ENCODE peak calls at places on chromosomes 16 and 17, in nine cellular contexts. O, I, Y, P, F, Q, X, E and C are unnamed samples.

GRCh38 chr17:43020030-43020621 is 2.1 kb downstream of the VAT1 start:
- DNase-seq in Y (no peak), F (no peak), Q (no peak), P (no peak), E (no peak), I (no peak), X (no peak), O (no peak), C (peak; percentile 55)

GRCh38 chr17:42441717-42442565 is 16.7 kb upstream of the ATP6V0A1 start:
- DNase-seq in P (no peak), X (no peak), E (no peak), I (no peak), O (no peak), F (no peak), Q (no peak), Y (no peak), C (no peak)

GRCh38 chr16:598823-599739 is 9.2 kb downstream of the RAB40C start:
- DNase-seq in X (no peak), E (no peak), Y (no peak), O (peak; percentile 61), P (no peak), I (no peak), Q (no peak), F (no peak), C (no peak)

GRCh38 chr17:78925662-78926555 is 722 bp upstream of the TIMP2 start:
- DNase-seq in Q (no peak), P (peak; percentile 92), I (peak; percentile 86), F (no peak), E (peak; percentile 72), O (peak; percentile 69), Y (no peak), X (peak; percentile 90), C (peak; percentile 81)

GRCh38 chr17:3879181-3879580 is 13.7 kb downstream of the CAMKK1 start:
- DNase-seq in P (peak; percentile 73), F (no peak), I (no peak), Y (no peak), E (peak; percentile 68), X (no peak), O (no peak), Q (peak; percentile 78), C (no peak)

GRCh38 chr16:23595246-23595950 is 718 bp downstream of the NDUFAB1 start:
- DNase-seq in Y (peak; percentile 12), O (no peak), Q (no peak), E (peak; percentile 15), P (no peak), F (no peak), X (no peak), I (no peak), C (peak; percentile 30)

GRCh38 chr16:69940676-69941075 is 10.5 kb upstream of the CLEC18A start:
- DNase-seq in F (no peak), Y (no peak), O (no peak), E (no peak), P (no peak), Q (no peak), X (peak; percentile 5), I (no peak), C (no peak)

GRCh38 chr17:39631403-39631802 is 4.7 kb downstream of the PPP1R1B start:
- DNase-seq in E (no peak), P (no peak), Y (no peak), F (no peak), I (peak; percentile 79), O (no peak), Q (no peak), X (no peak), C (no peak)

GRCh38 chr16:29915590-29916247 is 10.3 kb downstream of the KCTD13 start:
- DNase-seq in E (no peak), Q (no peak), O (no peak), X (no peak), P (no peak), F (no peak), Y (no peak), I (no peak), C (peak; percentile 53)

GRCh38 chr17:74454197-74455024 is 12.0 kb upstream of the CD300A start:
- DNase-seq in I (peak; percentile 96), P (peak; percentile 64), O (peak; percentile 96), E (no peak), Q (peak; percentile 97), Y (no peak), F (peak; percentile 48), X (peak; percentile 82), C (peak; percentile 92)

GRCh38 chr16:82761236-82761635 is 134.5 kb downstream of the CDH13 start:
- DNase-seq in Q (no peak), O (peak; percentile 53), F (no peak), I (no peak), X (peak; percentile 79), E (peak; percentile 77), P (peak; percentile 75), Y (no peak), C (no peak)

GRCh38 chr17:46841561-46842379 is 9.6 kb upstream of the WNT9B start:
- DNase-seq in F (no peak), E (peak; percentile 55), Q (peak; percentile 41), Y (no peak), O (peak; percentile 85), I (no peak), X (no peak), P (no peak), C (no peak)

GRCh38 chr16:51636913-51637743 is 486.1 kb upstream of the SALL1 start:
- DNase-seq in Q (no peak), F (no peak), Y (no peak), P (no peak), X (no peak), O (no peak), I (no peak), E (peak; percentile 45), C (no peak)

GRCh38 chr17:35238817-35239216 is 4.1 kb upstream of the SLFN5 start:
- DNase-seq in E (peak; percentile 43), F (no peak), I (no peak), O (no peak), P (peak; percentile 28), X (no peak), Q (no peak), Y (peak; percentile 41), C (no peak)

GRCh38 chr16:47358816-47359215 is 102.0 kb downstream of the ITFG1 start:
- DNase-seq in I (no peak), X (no peak), O (no peak), E (no peak), Y (no peak), F (no peak), Q (no peak), P (peak; percentile 18), C (no peak)

GRCh38 chr17:80785477-80786178 is 206.0 kb upstream of the CHMP6 start:
- DNase-seq in E (no peak), Q (no peak), F (no peak), X (no peak), I (peak; percentile 84), P (no peak), O (peak; percentile 17), Y (no peak), C (no peak)

GRCh38 chr17:80781851-80782277 is 209.8 kb upstream of the CHMP6 start:
- DNase-seq in P (no peak), Y (no peak), E (no peak), Q (peak; percentile 49), F (no peak), X (no peak), O (peak; percentile 30), I (no peak), C (no peak)

GRCh38 chr17:80783971-80784370 is 207.7 kb upstream of the CHMP6 start:
- DNase-seq in X (no peak), F (no peak), Y (no peak), O (peak; percentile 2), Q (no peak), I (no peak), P (no peak), E (peak; percentile 15), C (no peak)

GRCh38 chr17:80782536-80783427 is 208.9 kb upstream of the CHMP6 start:
- DNase-seq in F (no peak), X (no peak), E (peak; percentile 46), P (peak; percentile 55), I (no peak), Q (no peak), O (peak; percentile 23), Y (peak; percentile 82), C (no peak)

GRCh38 chr17:80783461-80783860 is 208.2 kb upstream of the CHMP6 start:
- DNase-seq in Y (no peak), F (no peak), P (peak; percentile 32), O (peak; percentile 5), I (no peak), E (no peak), Q (no peak), X (no peak), C (no peak)
- H3K4me1 ChIP-seq in Y (peaks cover 44% of the 10 kb centered on the region), F (peaks cover 56% of the 10 kb centered on the region), P (peaks cover 5% of the 10 kb centered on the region), O (no peaks in the 10 kb centered on the region), I (peaks cover 39% of the 10 kb centered on the region), E (peaks cover 50% of the 10 kb centered on the region), Q (peaks cover 34% of the 10 kb centered on the region), X (no peaks in the 10 kb centered on the region), C (peaks cover 28% of the 10 kb centered on the region)

DNA sequence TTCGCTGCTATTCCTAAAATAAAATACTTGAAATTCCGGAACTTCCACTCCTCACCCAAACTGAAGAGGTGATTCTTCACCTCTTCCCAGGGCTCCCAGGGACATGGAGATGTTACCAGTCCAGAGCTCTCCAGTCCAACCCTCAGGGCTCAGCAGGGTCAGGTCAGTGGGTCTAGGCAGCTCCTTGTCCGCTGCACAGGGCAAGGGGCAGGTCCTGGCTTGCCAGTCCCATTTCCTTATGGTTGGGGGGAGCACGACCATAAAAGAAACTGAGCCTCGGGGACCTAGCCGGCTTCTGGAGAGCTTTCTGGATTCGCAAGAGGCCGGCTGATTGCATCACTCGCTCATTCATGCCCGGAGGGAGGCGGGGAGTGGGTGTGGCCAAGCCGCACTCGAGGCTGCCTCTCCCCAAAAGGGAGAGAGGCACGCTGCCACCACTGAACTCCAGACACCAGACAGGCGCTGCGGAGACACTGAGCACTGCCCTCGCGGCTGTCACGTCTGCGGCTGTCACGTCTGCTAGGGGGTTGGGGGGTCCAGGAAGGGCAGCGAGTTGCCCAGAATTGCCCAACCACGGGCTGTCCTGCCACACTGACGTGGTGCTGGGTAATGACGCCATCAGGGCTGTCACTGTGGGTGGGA is 15.8 kb downstream of the SLC7A5 start:
- DNase-seq in X (peak; percentile 95), P (peak; percentile 94), Q (peak; percentile 95), O (peak; percentile 91), F (peak; percentile 95), E (peak; percentile 98), I (peak; percentile 97), Y (peak; percentile 92), C (peak; percentile 99)
- H3K36me3 ChIP-seq in X (peaks cover 12% of the 10 kb centered on the region), P (peaks cover 1% of the 10 kb centered on the region), Q (peaks cover 68% of the 10 kb centered on the region), O (no peaks in the 10 kb centered on the region), F (peaks cover 92% of the 10 kb centered on the region), E (peaks cover 8% of the 10 kb centered on the region), I (no peaks in the 10 kb centered on the region), Y (peaks cover 10% of the 10 kb centered on the region), C (peaks cover 87% of the 10 kb centered on the region)

DNA sequence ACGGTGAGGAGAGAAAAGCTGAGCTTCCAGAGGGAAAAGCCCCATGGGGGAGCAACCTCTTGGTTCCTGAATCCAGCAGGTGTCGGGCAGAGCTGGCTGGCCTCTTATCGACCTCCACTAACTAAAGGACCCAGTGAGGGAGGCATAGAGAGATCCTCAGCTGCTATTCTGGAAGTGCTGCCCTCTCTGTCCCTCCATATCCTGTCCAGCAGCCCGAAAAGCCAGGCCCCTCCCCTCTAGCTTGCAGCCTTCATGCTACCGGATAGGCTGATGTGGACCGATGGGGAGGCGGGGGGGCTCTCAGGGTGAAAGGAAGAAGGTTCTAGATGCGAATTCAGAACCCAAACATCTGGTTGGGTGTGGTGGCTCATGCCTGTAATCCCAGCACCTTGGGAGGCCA is 24.9 kb downstream of the MXRA7 start:
- DNase-seq in P (no peak), O (no peak), Q (no peak), E (no peak), F (no peak), X (no peak), Y (no peak), I (no peak), C (no peak)
- H3K4me1 ChIP-seq in P (peaks cover 20% of the 10 kb centered on the region), O (no peaks in the 10 kb centered on the region), Q (peaks cover 49% of the 10 kb centered on the region), E (peaks cover 59% of the 10 kb centered on the region), F (no peaks in the 10 kb centered on the region), X (peaks cover 31% of the 10 kb centered on the region), Y (peaks cover 3% of the 10 kb centered on the region), I (peaks cover 37% of the 10 kb centered on the region), C (peaks cover 65% of the 10 kb centered on the region)

GRCh38 chr16:67235816-67236547 is 9.1 kb downstream of the TMEM208 start:
- DNase-seq in P (no peak), I (no peak), E (no peak), Q (no peak), O (no peak), F (no peak), Y (peak; percentile 36), X (no peak), C (no peak)
- H3K36me3 ChIP-seq in P (peaks cover 51% of the 10 kb centered on the region), I (peaks cover 90% of the 10 kb centered on the region), E (peaks cover 71% of the 10 kb centered on the region), Q (peaks cover 17% of the 10 kb centered on the region), O (peaks cover 11% of the 10 kb centered on the region), F (peaks cover 41% of the 10 kb centered on the region), Y (peaks cover 47% of the 10 kb centered on the region), X (peaks cover 89% of the 10 kb centered on the region), C (peaks cover 60% of the 10 kb centered on the region)